ENCODE peak calls at places on chromosome 5, in four cellular contexts. P, K, J and L are unnamed samples. For H3K36me3 and H3K9me3, the result is how much of the 10 kb centered on the place peaks cover.

GRCh38 chr5:54844905-54845566 is 140.4 kb downstream of the ESM1 start:
- DNase-seq in P (no peak), K (no peak), J (no peak), L (no peak)

GRCh38 chr5:119037496-119038215 is 33.2 kb upstream of the DMXL1 start:
- DNase-seq in P (no peak), K (no peak), J (no peak), L (no peak)

GRCh38 chr5:163377982-163378381 is 59.4 kb upstream of the CCNG1 start:
- DNase-seq in P (no peak), K (no peak), J (no peak), L (no peak)

GRCh38 chr5:149849280-149849985 is 95.2 kb downstream of the PDE6A start:
- DNase-seq in P (no peak), K (no peak), J (no peak), L (no peak)

GRCh38 chr5:140398379-140398811 is 3.2 kb upstream of the ANKHD1 start:
- DNase-seq in P (no peak), K (no peak), J (no peak), L (no peak)

GRCh38 chr5:19496056-19496455 is 491.9 kb downstream of the CDH18 start:
- DNase-seq in P (no peak), K (no peak), J (no peak), L (no peak)

GRCh38 chr5:43113546-43113945 is 7.2 kb upstream of the ZNF131 start:
- DNase-seq in P (no peak), K (no peak), J (no peak), L (no peak)

GRCh38 chr5:110817437-110817836 is 78.6 kb downstream of the SLC25A46 start:
- DNase-seq in P (no peak), K (no peak), J (no peak), L (no peak)

GRCh38 chr5:5558102-5558501 is 135.6 kb downstream of the ICE1 start:
- DNase-seq in P (no peak), K (no peak), J (no peak), L (no peak)

GRCh38 chr5:138724470-138725146 is 28.6 kb upstream of the CTNNA1 start:
- DNase-seq in P (peak), K (no peak), J (no peak), L (peak)

GRCh38 chr5:71601222-71602026 is 14.3 kb downstream of the MCCC2 start:
- DNase-seq in P (peak), K (peak), J (no peak), L (no peak)

GRCh38 chr5:157252741-157253465 is 13.0 kb upstream of the CYFIP2 start:
- DNase-seq in P (no peak), K (no peak), J (no peak), L (no peak)

GRCh38 chr5:21145376-21145775 is 1157.4 kb upstream of the CDH18 start:
- DNase-seq in P (no peak), K (no peak), J (no peak), L (no peak)

GRCh38 chr5:160047362-160047761 is 38.4 kb downstream of the TTC1 start:
- DNase-seq in P (no peak), K (no peak), J (no peak), L (no peak)

GRCh38 chr5:60722416-60722815 is 22.4 kb upstream of the DEPDC1B start:
- DNase-seq in P (no peak), K (no peak), J (no peak), L (no peak)

GRCh38 chr5:91937121-91937520 is 554.0 kb upstream of the ARRDC3 start:
- DNase-seq in P (no peak), K (no peak), J (no peak), L (no peak)

GRCh38 chr5:140042551-140043507 is at the start of gene NRG2:
- DNase-seq in P (peak), K (peak), J (peak), L (peak)

GRCh38 chr5:58447231-58447630 is 12.7 kb downstream of the PLK2 start:
- DNase-seq in P (no peak), K (no peak), J (no peak), L (no peak)

GRCh38 chr5:180313677-180314076 is 21.8 kb upstream of the MAPK9 start:
- DNase-seq in P (no peak), K (peak), J (no peak), L (peak)

GRCh38 chr5:3639175-3639574 is 43.5 kb downstream of the IRX1 start:
- DNase-seq in P (no peak), K (no peak), J (no peak), L (no peak)

GRCh38 chr5:14144586-14145355 is 1.6 kb downstream of the TRIO start:
- DNase-seq in P (peak), K (peak), J (peak), L (peak)

GRCh38 chr5:140690376-140690932 is 716 bp downstream of the HARS1 start:
- DNase-seq in P (no peak), K (no peak), J (no peak), L (no peak)

GRCh38 chr5:115838885-115839518 is 2.4 kb downstream of the ATG12 start:
- DNase-seq in P (no peak), K (no peak), J (no peak), L (no peak)

GRCh38 chr5:158851488-158851887 is 248.2 kb downstream of the EBF1 start:
- DNase-seq in P (no peak), K (no peak), J (no peak), L (no peak)

GRCh38 chr5:6518298-6519057 is 69.8 kb downstream of the UBE2QL1 start:
- DNase-seq in P (no peak), K (no peak), J (no peak), L (no peak)

GRCh38 chr5:148482697-148483462 is 99.1 kb downstream of the FBXO38 start:
- DNase-seq in P (peak), K (peak), J (peak), L (peak)

GRCh38 chr5:95870105-95870672 is 47.7 kb upstream of the GLRX start:
- DNase-seq in P (no peak), K (no peak), J (no peak), L (no peak)

GRCh38 chr5:68505917-68506860 is 290.6 kb downstream of the PIK3R1 start:
- DNase-seq in P (no peak), K (no peak), J (no peak), L (no peak)

GRCh38 chr5:177314376-177315342 is 3.0 kb upstream of the MXD3 start:
- DNase-seq in P (no peak), K (no peak), J (no peak), L (no peak)

DNA sequence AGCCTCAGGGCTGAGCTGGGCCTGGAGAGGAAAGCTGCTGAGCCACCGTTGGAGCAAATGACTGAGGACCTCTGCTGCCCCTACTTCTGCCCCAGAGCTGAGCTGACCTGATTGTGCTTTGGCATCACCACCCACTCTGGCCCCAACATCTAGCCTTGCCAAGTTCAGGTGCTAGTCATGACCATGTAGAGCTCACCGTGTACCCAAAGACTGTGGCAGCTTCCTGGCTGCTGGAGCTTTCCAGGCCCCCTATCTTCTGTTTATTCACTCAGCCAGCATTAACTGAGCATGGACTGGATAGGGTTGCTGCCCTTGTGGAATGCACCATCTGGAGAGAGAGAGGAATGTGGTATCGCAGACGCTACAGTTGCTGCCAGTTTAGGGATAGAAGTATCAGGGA is 49.1 kb downstream of the JADE2 start:
- DNase-seq in P (no peak), K (no peak), J (no peak), L (no peak)
- H3K36me3 ChIP-seq in P (half or more), K (half or more), J (half or more), L (under half)

DNA sequence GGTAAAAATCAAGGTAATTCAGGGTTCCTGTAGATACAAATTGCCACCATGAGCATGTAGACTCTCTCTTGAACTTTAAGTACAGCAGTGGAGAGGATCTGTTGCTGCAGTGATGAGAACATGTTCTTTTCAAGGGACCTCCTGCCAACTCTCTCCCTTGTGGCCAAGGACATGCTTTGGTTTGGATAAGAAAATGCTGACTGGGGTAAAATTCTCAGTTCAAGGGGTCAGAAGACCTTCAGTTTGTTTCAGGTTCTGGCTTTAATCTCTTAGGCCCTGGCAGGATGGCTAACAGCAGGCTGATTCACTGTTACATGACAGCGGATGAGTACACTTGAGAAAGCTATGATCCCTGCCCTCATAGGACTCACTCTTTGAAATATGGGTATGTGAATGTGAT is 299.2 kb upstream of the NMUR2 start:
- DNase-seq in P (no peak), K (no peak), J (no peak), L (no peak)
- H3K9me3 ChIP-seq in P (under half), K (under half), J (under half), L (under half)

GRCh38 chr5:16862777-16863176 is 73.3 kb downstream of the MYO10 start:
- DNase-seq in P (no peak), K (no peak), J (no peak), L (no peak)
- H3K4me3 ChIP-seq in P (no peak), K (no peak), J (no peak), L (no peak)

DNA sequence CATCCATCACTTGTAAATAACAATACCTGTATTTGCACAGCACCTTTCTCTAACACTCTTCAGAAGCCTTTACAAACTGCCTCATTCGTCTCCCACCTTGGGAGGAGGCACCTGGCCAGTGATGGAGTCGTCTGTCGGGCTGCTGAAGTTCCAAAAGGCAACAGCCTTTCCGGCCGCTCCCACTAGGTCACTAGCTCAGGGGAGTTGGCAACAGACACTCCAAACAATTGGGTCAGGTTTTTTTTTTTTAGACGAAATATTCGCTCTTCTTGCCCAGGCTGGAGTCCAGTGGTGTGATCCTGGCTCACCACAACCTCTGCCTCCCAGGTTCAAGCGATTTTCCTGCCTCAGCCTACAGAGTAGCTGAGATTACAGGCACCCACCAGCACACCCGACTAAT is 4.0 kb downstream of the DAP start:
- DNase-seq in P (no peak), K (no peak), J (no peak), L (no peak)
- H3K36me3 ChIP-seq in P (under half), K (under half), J (under half), L (under half)

DNA sequence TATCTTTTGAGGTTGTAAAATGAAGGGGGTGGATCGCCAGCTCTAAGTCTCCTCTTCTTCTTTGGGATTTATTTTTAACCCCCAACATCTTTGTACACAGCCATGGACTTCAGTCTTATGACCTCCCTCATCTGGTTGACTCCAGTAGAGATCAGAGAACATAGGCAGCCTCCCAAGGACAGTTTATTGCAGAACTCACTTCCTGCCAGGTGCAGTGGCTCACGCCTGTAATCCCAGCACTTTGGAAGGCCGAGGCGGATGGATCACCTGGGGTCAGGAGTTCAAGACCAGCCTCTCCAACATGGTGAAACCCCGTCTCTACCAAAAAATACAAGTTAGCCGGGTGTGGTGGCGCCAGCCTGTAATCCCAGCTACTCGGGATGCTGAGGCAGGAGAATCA is 2.8 kb upstream of the BHMT start:
- DNase-seq in P (no peak), K (no peak), J (no peak), L (no peak)
- H3K9me3 ChIP-seq in P (under half), K (under half), J (under half), L (under half)

DNA sequence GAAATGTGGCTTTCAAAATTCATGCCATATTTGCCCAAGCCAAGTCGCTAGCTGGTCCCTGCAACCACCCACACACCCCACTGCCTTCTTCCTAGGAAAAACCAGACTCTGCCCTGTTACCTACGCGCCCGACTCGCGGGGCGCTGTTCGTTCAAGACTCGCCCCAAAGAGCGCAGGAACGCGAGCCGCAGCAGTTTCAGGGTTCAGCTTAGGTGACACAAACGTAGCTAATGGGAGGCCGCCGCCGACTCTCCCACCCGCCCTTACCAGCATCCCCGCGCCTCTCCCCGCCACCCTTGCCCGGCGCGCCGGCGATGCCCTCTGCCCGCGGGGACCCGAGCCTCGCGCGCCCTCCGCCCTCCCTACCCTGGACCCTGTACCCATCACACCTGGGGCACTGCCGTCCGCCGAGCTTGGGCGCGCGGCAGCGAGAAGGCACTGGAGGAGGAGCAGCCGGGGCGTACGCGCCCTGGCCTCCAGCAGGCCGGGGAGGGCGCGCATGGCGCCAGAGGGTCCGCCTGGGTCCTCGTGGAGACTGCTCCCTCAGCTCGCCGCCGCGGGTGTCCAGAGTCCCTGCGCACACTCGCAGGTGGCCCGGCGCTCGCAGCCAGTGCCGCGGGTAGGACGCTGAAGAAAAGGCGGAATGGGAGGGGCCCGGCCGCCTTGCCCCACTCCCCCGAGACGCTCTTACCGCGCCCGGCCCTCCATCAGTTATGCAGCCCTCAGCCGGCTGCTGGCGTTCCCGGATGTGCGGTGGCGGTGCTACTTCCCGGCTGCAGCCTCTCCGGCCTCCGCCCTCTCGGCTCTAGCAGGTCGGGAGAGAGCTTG is at the start of gene EMB:
- DNase-seq in P (peak), K (peak), J (no peak), L (peak)
- H3K4me3 ChIP-seq in P (peak), K (peak), J (peak), L (peak)

DNA sequence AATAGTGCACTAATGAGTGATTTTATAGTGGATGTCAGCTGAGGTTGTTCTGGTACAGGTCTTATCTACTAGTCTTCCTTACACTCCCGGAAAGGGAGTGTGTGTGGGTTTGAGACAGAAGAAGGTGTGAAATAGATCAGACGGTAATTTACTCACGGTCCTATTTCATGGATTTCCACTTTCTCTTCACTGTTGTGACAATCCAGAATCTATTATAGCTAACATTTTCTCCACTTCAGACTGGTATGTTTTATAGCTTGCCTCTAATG is 7.0 kb upstream of the C9 start:
- DNase-seq in P (no peak), K (no peak), J (no peak), L (no peak)
- H3K36me3 ChIP-seq in P (under half), K (under half), J (half or more), L (half or more)